ENCODE peak calls at places on chromosomes 4 and X, in ten cellular contexts. K is spleen, J is heart left ventricle, E is ovary, M is transverse colon, X is esophagus muscularis mucosa, P is tibial nerve, G is IMR-90, W is uterus, H is stomach. R is an unnamed sample. For H3K4me1, the result is how much of the 10 kb centered on the place peaks cover.

GRCh38 chr4:175051974-175052373 is 133.8 kb downstream of the ADAM29 start:
- DNase-seq in K (no peak), J (no peak), E (no peak), M (no peak), X (no peak), P (no peak), G (no peak), W (no peak), H (no peak), R (no peak)

GRCh38 chr4:80137631-80138030 is 59.7 kb upstream of the PRDM8 start:
- DNase-seq in K (no peak), J (no peak), E (no peak), M (no peak), X (no peak), P (no peak), G (no peak), W (no peak), H (no peak), R (no peak)

GRCh38 chrX:132406106-132406505 is 82.7 kb downstream of the MBNL3 start:
- DNase-seq in K (no peak), J (no peak), E (no peak), M (no peak), X (no peak), P (no peak), G (no peak), W (no peak), H (no peak), R (no peak)

GRCh38 chr4:117771647-117772337 is 262.5 kb upstream of the NDST3 start:
- DNase-seq in K (no peak), J (no peak), E (no peak), M (no peak), X (no peak), P (no peak), G (no peak), W (no peak), H (no peak), R (no peak)

GRCh38 chr4:3533421-3533820 is 1.2 kb upstream of the LRPAP1 start:
- DNase-seq in K (peak), J (no peak), E (no peak), M (no peak), X (no peak), P (no peak), G (no peak), W (no peak), H (no peak), R (no peak)

GRCh38 chrX:129748265-129748664 is 9.5 kb downstream of the XPNPEP2 start:
- DNase-seq in K (no peak), J (no peak), E (no peak), M (no peak), X (no peak), P (no peak), G (peak), W (peak), H (no peak), R (no peak)

GRCh38 chrX:71666240-71667223 is 814 bp upstream of the LOC101059915 start:
- DNase-seq in K (peak), J (no peak), E (no peak), M (no peak), X (no peak), P (no peak), G (no peak), W (no peak), H (no peak), R (no peak)

GRCh38 chrX:49988128-49988527 is 65.7 kb downstream of the CLCN5 start:
- DNase-seq in K (no peak), J (no peak), E (no peak), M (no peak), X (no peak), P (no peak), G (no peak), W (no peak), H (no peak), R (no peak)

GRCh38 chr4:153471691-153472080 is 5.5 kb downstream of the TMEM131L start:
- DNase-seq in K (no peak), J (no peak), E (no peak), M (no peak), X (no peak), P (no peak), G (no peak), W (no peak), H (no peak), R (no peak)

GRCh38 chr4:76215120-76215519 is 1.5 kb upstream of the SCARB2 start:
- DNase-seq in K (no peak), J (no peak), E (no peak), M (no peak), X (no peak), P (no peak), G (no peak), W (no peak), H (peak), R (peak)

GRCh38 chrX:23785564-23785963 is 2.6 kb downstream of the SAT1 start:
- DNase-seq in K (no peak), J (no peak), E (no peak), M (no peak), X (no peak), P (no peak), G (no peak), W (no peak), H (no peak), R (no peak)

GRCh38 chrX:23788521-23788920 is 5.5 kb downstream of the SAT1 start:
- DNase-seq in K (no peak), J (no peak), E (no peak), M (no peak), X (no peak), P (no peak), G (no peak), W (no peak), H (no peak), R (no peak)

GRCh38 chrX:23787745-23788118 is 4.8 kb downstream of the SAT1 start:
- DNase-seq in K (no peak), J (no peak), E (no peak), M (no peak), X (no peak), P (no peak), G (no peak), W (no peak), H (no peak), R (no peak)

GRCh38 chrX:23784487-23785301 is 1.7 kb downstream of the SAT1 start:
- DNase-seq in K (no peak), J (no peak), E (no peak), M (no peak), X (no peak), P (no peak), G (peak), W (peak), H (no peak), R (no peak)

DNA sequence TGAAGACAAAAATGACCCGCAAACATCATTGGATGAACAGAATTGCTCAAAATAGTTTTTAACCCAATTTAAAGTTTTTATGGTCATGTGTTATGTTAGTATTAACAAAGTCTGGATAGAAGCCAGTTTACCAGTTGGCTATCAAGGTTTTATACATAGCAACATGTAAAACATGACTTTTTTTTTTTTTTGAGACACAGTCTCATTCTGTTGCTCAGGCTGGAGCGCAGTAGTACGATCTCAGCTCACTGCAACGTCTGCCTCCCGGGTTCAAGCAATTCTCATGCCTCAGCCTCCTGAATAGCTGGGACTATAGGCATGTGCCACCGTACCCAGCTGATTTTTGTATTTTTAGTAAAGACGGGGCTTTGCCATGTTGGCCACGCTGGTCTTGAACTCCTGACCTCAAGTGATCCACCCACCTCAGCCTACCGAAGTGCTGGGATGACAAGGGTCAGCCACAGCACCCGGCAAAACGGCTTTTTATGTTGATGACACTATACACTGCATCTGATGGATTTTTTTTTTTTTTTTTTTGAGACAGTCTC is 3.4 kb downstream of the SAT1 start:
- DNase-seq in K (no peak), J (no peak), E (no peak), M (no peak), X (no peak), P (no peak), G (no peak), W (no peak), H (no peak), R (no peak)
- TF ChIP-seq POLR2A in K (no peak), J (no peak), E (no peak), M (no peak), X (no peak), P (no peak), G (peak), W (no peak), H (no peak), R (no peak)

DNA sequence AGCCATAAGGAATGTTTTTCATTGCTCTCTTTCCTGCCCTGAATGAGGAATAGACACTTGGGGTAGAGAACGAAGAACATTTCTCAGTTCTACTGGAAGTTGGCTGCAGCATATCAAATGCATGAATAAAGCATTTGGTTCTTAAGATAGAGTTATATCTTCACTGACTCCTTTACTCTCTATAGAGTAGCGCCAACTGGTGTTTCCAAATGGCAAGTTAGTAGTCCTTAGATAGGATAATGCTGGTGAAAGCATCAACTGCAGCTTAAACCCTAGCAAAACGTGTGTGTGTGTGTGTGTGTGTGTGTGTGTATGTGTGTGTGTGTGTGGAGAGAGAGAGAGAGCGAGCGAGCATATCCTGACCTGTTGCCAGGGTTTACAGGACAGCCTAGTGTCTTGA is 62.2 kb upstream of the FRMPD4 start:
- DNase-seq in K (no peak), J (no peak), E (no peak), M (no peak), X (no peak), P (no peak), G (peak), W (no peak), H (no peak), R (no peak)
- H3K4me1 ChIP-seq in K (under half), J (under half), E (under half), M (under half), X (under half), P (under half), G (under half), W (under half), H (under half), R (under half)

DNA sequence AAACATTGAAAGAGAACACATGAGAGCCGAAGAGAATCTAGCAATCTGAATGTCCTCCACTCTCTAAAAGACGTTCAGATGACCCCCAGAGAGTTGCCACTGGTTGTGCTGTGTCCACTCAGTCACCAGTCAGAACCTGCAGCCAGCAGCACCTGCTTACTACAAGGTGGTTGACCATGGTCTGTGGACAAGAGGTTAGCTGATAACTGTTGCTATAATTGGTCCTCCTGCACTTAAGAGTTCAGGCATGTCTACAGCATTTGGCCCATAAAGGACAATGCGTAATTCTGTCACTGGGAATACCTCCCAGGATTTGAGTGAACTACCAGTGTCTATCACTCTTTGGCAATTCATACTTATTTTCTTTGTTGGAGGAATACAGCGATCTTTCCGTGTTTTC is 382.3 kb upstream of the IGFBP7 start:
- DNase-seq in K (no peak), J (no peak), E (no peak), M (no peak), X (no peak), P (no peak), G (no peak), W (no peak), H (no peak), R (no peak)
- TF ChIP-seq POLR2A in K (no peak), J (no peak), E (no peak), M (no peak), X (no peak), P (no peak), G (no peak), W (no peak), H (no peak), R (no peak)

GRCh38 chr4:141499454-141499853 is 136.9 kb upstream of the IL15 start:
- DNase-seq in K (no peak), J (no peak), E (no peak), M (no peak), X (no peak), P (no peak), G (no peak), W (no peak), H (no peak), R (no peak)
- H3K4me1 ChIP-seq in K (under half), J (under half), E (under half), M (under half), X (under half), P (under half), G (under half), W (under half), H (under half), R (under half)

GRCh38 chrX:123854329-123854728 is 5.5 kb upstream of the XIAP start:
- DNase-seq in K (no peak), J (no peak), E (no peak), M (no peak), X (no peak), P (no peak), G (peak), W (no peak), H (no peak), R (no peak)

GRCh38 chrX:123860506-123860840 is 620 bp downstream of the XIAP start:
- DNase-seq in K (no peak), J (no peak), E (no peak), M (peak), X (no peak), P (no peak), G (no peak), W (no peak), H (peak), R (no peak)

GRCh38 chrX:123860983-123861382 is 1.1 kb downstream of the XIAP start:
- DNase-seq in K (no peak), J (no peak), E (no peak), M (no peak), X (no peak), P (no peak), G (peak), W (no peak), H (no peak), R (no peak)

GRCh38 chrX:123859409-123859827 is 435 bp upstream of the XIAP start:
- DNase-seq in K (no peak), J (no peak), E (peak), M (peak), X (peak), P (peak), G (no peak), W (peak), H (peak), R (no peak)

DNA sequence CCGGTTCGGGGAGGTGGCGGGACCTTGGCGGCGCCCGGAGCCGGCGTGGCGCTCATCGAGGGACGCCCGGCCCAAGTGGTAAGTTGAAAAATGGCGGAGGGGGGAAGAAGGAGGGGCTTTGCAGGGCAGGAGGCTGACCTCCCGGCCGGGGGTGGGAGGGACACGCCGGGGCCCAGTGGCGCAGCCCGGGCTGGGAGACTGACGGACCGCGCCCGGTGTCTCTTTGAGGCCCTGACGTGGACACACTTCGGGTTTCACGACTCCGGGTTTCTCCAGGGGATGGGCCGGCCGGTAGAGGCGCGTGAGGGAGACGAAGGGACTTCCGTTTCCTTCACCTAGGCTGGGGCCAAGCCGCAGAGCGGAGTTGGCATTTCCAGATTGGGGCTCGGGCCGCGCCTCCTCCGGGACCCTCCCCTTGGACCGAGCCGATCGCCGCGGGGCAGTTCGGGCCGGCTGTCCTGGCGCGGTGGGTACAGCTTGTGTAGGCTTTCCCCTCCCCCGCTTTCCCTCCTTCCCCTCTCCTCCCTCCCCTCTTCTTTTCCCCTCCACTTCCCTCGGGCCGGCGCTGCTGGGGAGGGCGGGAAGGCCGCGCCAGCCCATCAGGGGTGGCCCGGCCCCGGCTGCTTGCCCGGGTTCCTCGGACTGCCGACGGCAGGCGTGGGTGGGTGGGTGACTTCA is at the start of gene XIAP:
- DNase-seq in K (peak), J (peak), E (peak), M (peak), X (peak), P (peak), G (peak), W (peak), H (peak), R (peak)
- TF ChIP-seq POLR2A in K (no peak), J (no peak), E (peak), M (peak), X (no peak), P (peak), G (peak), W (peak), H (no peak), R (peak)

GRCh38 chr4:165185448-165185847 is 21.9 kb upstream of the KLHL2 start:
- DNase-seq in K (no peak), J (no peak), E (no peak), M (no peak), X (no peak), P (no peak), G (no peak), W (no peak), H (no peak), R (no peak)
- H3K4me1 ChIP-seq in K (under half), J (under half), E (under half), M (under half), X (under half), P (under half), G (under half), W (under half), H (under half), R (under half)

GRCh38 chr4:123381996-123382395 is 14.6 kb upstream of the SPRY1 start:
- DNase-seq in K (no peak), J (no peak), E (no peak), M (no peak), X (no peak), P (no peak), G (no peak), W (no peak), H (no peak), R (no peak)

GRCh38 chr4:123390846-123391456 is 5.6 kb upstream of the SPRY1 start:
- DNase-seq in K (no peak), J (no peak), E (no peak), M (no peak), X (no peak), P (no peak), G (peak), W (no peak), H (no peak), R (no peak)

GRCh38 chr4:123380728-123381716 is 15.6 kb upstream of the SPRY1 start:
- DNase-seq in K (no peak), J (no peak), E (no peak), M (no peak), X (no peak), P (no peak), G (no peak), W (no peak), H (no peak), R (no peak)

DNA sequence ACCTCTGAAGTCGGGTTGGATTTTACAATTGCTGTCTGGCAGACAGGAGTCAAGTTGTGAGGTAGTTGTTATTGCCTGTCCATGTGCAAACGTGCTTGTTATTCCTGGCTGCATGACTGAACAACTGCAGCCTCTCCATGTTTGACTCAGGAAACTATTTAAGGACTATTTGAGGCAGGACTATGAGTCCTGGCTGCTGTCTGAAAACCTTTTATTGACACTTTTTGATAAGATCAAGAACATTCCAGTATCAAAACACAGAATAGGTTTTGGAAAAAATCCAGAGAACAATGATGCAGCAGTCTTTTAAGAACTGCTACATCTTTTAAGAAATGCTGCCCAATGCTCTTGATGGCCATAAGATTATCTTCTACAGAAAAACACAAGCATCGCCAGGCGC is 10.0 kb upstream of the SPRY1 start:
- DNase-seq in K (no peak), J (no peak), E (no peak), M (no peak), X (no peak), P (no peak), G (peak), W (no peak), H (no peak), R (no peak)
- TF ChIP-seq POLR2A in K (no peak), J (no peak), E (no peak), M (no peak), X (no peak), P (no peak), G (no peak), W (no peak), H (no peak), R (no peak)

GRCh38 chr4:158814207-158814606 is 45.4 kb downstream of the FNIP2 start:
- DNase-seq in K (no peak), J (no peak), E (no peak), M (no peak), X (no peak), P (no peak), G (no peak), W (no peak), H (no peak), R (no peak)
- H3K4me1 ChIP-seq in K (under half), J (under half), E (under half), M (under half), X (half or more), P (under half), G (under half), W (under half), H (half or more), R (under half)

DNA sequence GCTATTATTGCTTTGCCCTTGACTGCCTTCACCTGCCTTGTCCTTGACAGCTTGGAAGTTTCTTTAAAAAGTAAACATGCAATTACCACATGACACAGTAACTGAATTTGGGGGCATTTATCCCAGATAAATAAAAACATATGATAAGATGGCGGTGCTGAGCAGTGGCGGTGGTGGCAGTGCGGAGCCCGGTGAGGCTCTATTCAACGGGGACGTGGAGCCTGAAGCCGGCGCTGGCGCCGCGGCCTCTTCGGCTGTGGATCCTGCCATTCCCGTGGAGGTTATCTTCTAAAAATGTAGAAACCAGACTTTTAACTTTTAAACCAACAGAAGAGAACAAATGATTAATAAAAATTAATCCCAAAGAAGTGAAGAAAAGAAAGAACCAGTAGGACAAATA is 59.7 kb upstream of the ZDHHC15 start:
- DNase-seq in K (no peak), J (no peak), E (no peak), M (no peak), X (no peak), P (no peak), G (no peak), W (no peak), H (no peak), R (no peak)
- TF ChIP-seq POLR2A in K (no peak), J (no peak), E (no peak), M (no peak), X (no peak), P (no peak), G (no peak), W (no peak), H (no peak), R (no peak)